ENCODE peak calls at places on chromosomes 3 and 15, in four cellular contexts. N is activated CD8-positive, alpha-beta memory T cell treated with anti-CD3 and anti-CD28 coated beads, Interleukin-2, amount 50 U/mL, for 48 hours; M is HuH-7; E is GM18507. B is an unnamed sample.

GRCh38 chr3:129602309-129602708 is 4.2 kb downstream of the PLXND1 start:
- DNase-seq in N (no peak), M (no peak), E (no peak), B (no peak)

GRCh38 chr15:63196846-63197245 is 7.4 kb downstream of the RAB8B start:
- DNase-seq in N (no peak), M (no peak), E (no peak), B (no peak)

GRCh38 chr3:153974614-153975013 is 146.6 kb upstream of the ARHGEF26 start:
- DNase-seq in N (no peak), M (no peak), E (no peak), B (no peak)

GRCh38 chr3:159168788-159169187 is 366.9 kb downstream of the MFSD1 start:
- DNase-seq in N (no peak), M (no peak), E (no peak), B (no peak)

GRCh38 chr3:78823859-78824258 is 943.9 kb downstream of the ROBO1 start:
- DNase-seq in N (no peak), M (no peak), E (no peak), B (no peak)

GRCh38 chr15:83904107-83904720 is 250.3 kb downstream of the ADAMTSL3 start:
- DNase-seq in N (no peak), M (no peak), E (no peak), B (peak)

GRCh38 chr15:89828324-89829145 is 13.9 kb upstream of the ANPEP start:
- DNase-seq in N (no peak), M (no peak), E (no peak), B (no peak)

GRCh38 chr3:122668930-122669730 is 11.5 kb upstream of the PARP14 start:
- DNase-seq in N (no peak), M (no peak), E (no peak), B (peak)

GRCh38 chr15:94930441-94930840 is 699.1 kb downstream of the MCTP2 start:
- DNase-seq in N (no peak), M (no peak), E (no peak), B (no peak)

GRCh38 chr3:28328188-28329151 is 20.1 kb upstream of the ZCWPW2 start:
- DNase-seq in N (no peak), M (no peak), E (no peak), B (no peak)

GRCh38 chr3:152204218-152204617 is 64.5 kb upstream of the MBNL1 start:
- DNase-seq in N (no peak), M (no peak), E (no peak), B (no peak)

GRCh38 chr3:43996379-43997301 is 245.0 kb upstream of the TOPAZ1 start:
- DNase-seq in N (peak), M (no peak), E (no peak), B (no peak)

GRCh38 chr15:82950746-82951370 is 1.7 kb downstream of the HOMER2 start:
- DNase-seq in N (no peak), M (no peak), E (peak), B (no peak)

GRCh38 chr15:68789921-68790575 is 30.6 kb downstream of the ANP32A start:
- DNase-seq in N (no peak), M (no peak), E (no peak), B (no peak)

GRCh38 chr3:4234894-4235293 is 68.3 kb upstream of the SETMAR start:
- DNase-seq in N (no peak), M (no peak), E (no peak), B (no peak)

GRCh38 chr15:95347846-95348245 is 982.7 kb upstream of the NR2F2 start:
- DNase-seq in N (no peak), M (no peak), E (no peak), B (no peak)

GRCh38 chr3:195416795-195417194 is 26.0 kb downstream of the ACAP2 start:
- DNase-seq in N (no peak), M (no peak), E (no peak), B (no peak)

GRCh38 chr3:156353535-156353934 is 201.4 kb downstream of the SSR3 start:
- DNase-seq in N (no peak), M (peak), E (no peak), B (no peak)

GRCh38 chr15:20340931-20341661 is 200.5 kb downstream of the GOLGA6L6 start:
- DNase-seq in N (peak), M (no peak), E (no peak), B (peak)

GRCh38 chr3:156681003-156681402 is 6.6 kb downstream of the TIPARP start:
- DNase-seq in N (no peak), M (no peak), E (no peak), B (peak)

GRCh38 chr3:51332156-51332555 is 52.9 kb upstream of the MANF start:
- DNase-seq in N (no peak), M (no peak), E (no peak), B (no peak)

GRCh38 chr15:30929064-30929669 is 25.5 kb downstream of the FAN1 start:
- DNase-seq in N (no peak), M (no peak), E (no peak), B (no peak)

GRCh38 chr15:61989698-61990097 is 70.5 kb downstream of the VPS13C start:
- DNase-seq in N (no peak), M (no peak), E (no peak), B (no peak)

GRCh38 chr15:45402955-45403892 is 24.9 kb upstream of the GATM start:
- DNase-seq in N (peak), M (peak), E (peak), B (peak)

B was measured in mucosa of gallbladder.